ENCODE peak calls at places on chromosome 20, in eight cellular contexts. One of them, this sample, is unnamed.

GRCh38 chr20:25632940-25633790 is 9.4 kb upstream of the NANP start:
- DNase-seq in dorsolateral prefrontal cortex: no peak
- DNase-seq in cardiac fibroblast: no peak
- DNase-seq in breast epithelium: no peak
- DNase-seq in tibial artery: no peak
- DNase-seq in CD8-positive, alpha-beta T cell: no peak
- DNase-seq in GM20000: no peak
- DNase-seq in Calu3: no peak
- DNase-seq in this sample: no peak

GRCh38 chr20:48397689-48398005 is 430.2 kb downstream of the PREX1 start:
- DNase-seq in dorsolateral prefrontal cortex: no peak
- DNase-seq in cardiac fibroblast: no peak
- DNase-seq in breast epithelium: no peak
- DNase-seq in tibial artery: no peak
- DNase-seq in CD8-positive, alpha-beta T cell: no peak
- DNase-seq in GM20000: no peak
- DNase-seq in Calu3: no peak
- DNase-seq in this sample: no peak

GRCh38 chr20:62966212-62967148 is 14.0 kb downstream of the SLC17A9 start:
- DNase-seq in dorsolateral prefrontal cortex: no peak
- DNase-seq in cardiac fibroblast: no peak
- DNase-seq in breast epithelium: no peak
- DNase-seq in tibial artery: no peak
- DNase-seq in CD8-positive, alpha-beta T cell: no peak
- DNase-seq in GM20000: no peak
- DNase-seq in Calu3: no peak
- DNase-seq in this sample: no peak

GRCh38 chr20:63456429-63457284 is 15.8 kb downstream of the KCNQ2 start:
- DNase-seq in dorsolateral prefrontal cortex: no peak
- DNase-seq in cardiac fibroblast: peak; percentile 40
- DNase-seq in breast epithelium: no peak
- DNase-seq in tibial artery: no peak
- DNase-seq in CD8-positive, alpha-beta T cell: no peak
- DNase-seq in GM20000: no peak
- DNase-seq in Calu3: no peak
- DNase-seq in this sample: no peak

GRCh38 chr20:3164043-3164762 is 4.5 kb upstream of the FASTKD5 start:
- DNase-seq in dorsolateral prefrontal cortex: no peak
- DNase-seq in cardiac fibroblast: no peak
- DNase-seq in breast epithelium: no peak
- DNase-seq in tibial artery: no peak
- DNase-seq in CD8-positive, alpha-beta T cell: no peak
- DNase-seq in GM20000: peak; percentile 23
- DNase-seq in Calu3: no peak
- DNase-seq in this sample: no peak

GRCh38 chr20:30598460-30599230 is 658.8 kb upstream of the DEFB115 start:
- DNase-seq in dorsolateral prefrontal cortex: no peak
- DNase-seq in cardiac fibroblast: no peak
- DNase-seq in breast epithelium: no peak
- DNase-seq in tibial artery: no peak
- DNase-seq in CD8-positive, alpha-beta T cell: no peak
- DNase-seq in GM20000: no peak
- DNase-seq in Calu3: no peak
- DNase-seq in this sample: no peak

GRCh38 chr20:10033905-10034304 is 882 bp upstream of the ANKEF1 start:
- DNase-seq in dorsolateral prefrontal cortex: no peak
- DNase-seq in cardiac fibroblast: no peak
- DNase-seq in breast epithelium: no peak
- DNase-seq in tibial artery: no peak
- DNase-seq in CD8-positive, alpha-beta T cell: no peak
- DNase-seq in GM20000: no peak
- DNase-seq in Calu3: no peak
- DNase-seq in this sample: no peak

GRCh38 chr20:53071833-53072232 is 99.7 kb downstream of the TSHZ2 start:
- DNase-seq in dorsolateral prefrontal cortex: no peak
- DNase-seq in cardiac fibroblast: no peak
- DNase-seq in breast epithelium: no peak
- DNase-seq in tibial artery: no peak
- DNase-seq in CD8-positive, alpha-beta T cell: no peak
- DNase-seq in GM20000: no peak
- DNase-seq in Calu3: no peak
- DNase-seq in this sample: no peak

GRCh38 chr20:15632680-15633079 is 940.6 kb downstream of the KIF16B start:
- DNase-seq in dorsolateral prefrontal cortex: no peak
- DNase-seq in cardiac fibroblast: no peak
- DNase-seq in breast epithelium: no peak
- DNase-seq in tibial artery: no peak
- DNase-seq in CD8-positive, alpha-beta T cell: no peak
- DNase-seq in GM20000: no peak
- DNase-seq in Calu3: no peak
- DNase-seq in this sample: no peak

GRCh38 chr20:15627089-15627488 is 946.2 kb downstream of the KIF16B start:
- DNase-seq in dorsolateral prefrontal cortex: no peak
- DNase-seq in cardiac fibroblast: no peak
- DNase-seq in breast epithelium: no peak
- DNase-seq in tibial artery: no peak
- DNase-seq in CD8-positive, alpha-beta T cell: no peak
- DNase-seq in GM20000: no peak
- DNase-seq in Calu3: no peak
- DNase-seq in this sample: no peak

GRCh38 chr20:15627501-15627903 is 945.7 kb downstream of the KIF16B start:
- DNase-seq in dorsolateral prefrontal cortex: no peak
- DNase-seq in cardiac fibroblast: no peak
- DNase-seq in breast epithelium: no peak
- DNase-seq in tibial artery: no peak
- DNase-seq in CD8-positive, alpha-beta T cell: no peak
- DNase-seq in GM20000: no peak
- DNase-seq in Calu3: no peak
- DNase-seq in this sample: no peak

DNA sequence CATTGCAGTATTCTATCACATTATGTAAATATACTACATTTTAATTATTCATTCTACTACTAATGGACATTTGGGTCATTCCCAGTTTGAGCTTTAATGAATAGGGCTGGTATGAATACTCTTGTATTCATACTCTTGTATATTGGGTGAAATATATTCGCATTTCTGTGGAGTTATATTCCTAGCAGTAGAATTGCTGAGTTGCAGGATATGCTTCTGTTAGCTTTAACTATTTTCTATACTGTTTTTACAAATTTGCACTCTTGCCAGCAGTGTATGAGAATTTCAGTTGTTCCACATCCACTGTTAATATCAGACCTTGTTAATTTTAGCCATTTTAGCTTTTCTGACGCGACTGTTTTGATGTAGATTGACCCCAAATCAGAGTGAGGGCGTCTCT is 944.3 kb downstream of the KIF16B start:
- DNase-seq in dorsolateral prefrontal cortex: no peak
- DNase-seq in cardiac fibroblast: no peak
- DNase-seq in breast epithelium: no peak
- DNase-seq in tibial artery: no peak
- DNase-seq in CD8-positive, alpha-beta T cell: no peak
- DNase-seq in GM20000: no peak
- DNase-seq in Calu3: no peak
- DNase-seq in this sample: no peak
- TF ChIP-seq CTCF in dorsolateral prefrontal cortex: no peak
- TF ChIP-seq CTCF in cardiac fibroblast: no peak
- TF ChIP-seq CTCF in breast epithelium: no peak
- TF ChIP-seq CTCF in tibial artery: no peak
- TF ChIP-seq CTCF in CD8-positive, alpha-beta T cell: no peak
- TF ChIP-seq CTCF in GM20000: no peak
- TF ChIP-seq CTCF in Calu3: no peak
- TF ChIP-seq CTCF in this sample: no peak

DNA sequence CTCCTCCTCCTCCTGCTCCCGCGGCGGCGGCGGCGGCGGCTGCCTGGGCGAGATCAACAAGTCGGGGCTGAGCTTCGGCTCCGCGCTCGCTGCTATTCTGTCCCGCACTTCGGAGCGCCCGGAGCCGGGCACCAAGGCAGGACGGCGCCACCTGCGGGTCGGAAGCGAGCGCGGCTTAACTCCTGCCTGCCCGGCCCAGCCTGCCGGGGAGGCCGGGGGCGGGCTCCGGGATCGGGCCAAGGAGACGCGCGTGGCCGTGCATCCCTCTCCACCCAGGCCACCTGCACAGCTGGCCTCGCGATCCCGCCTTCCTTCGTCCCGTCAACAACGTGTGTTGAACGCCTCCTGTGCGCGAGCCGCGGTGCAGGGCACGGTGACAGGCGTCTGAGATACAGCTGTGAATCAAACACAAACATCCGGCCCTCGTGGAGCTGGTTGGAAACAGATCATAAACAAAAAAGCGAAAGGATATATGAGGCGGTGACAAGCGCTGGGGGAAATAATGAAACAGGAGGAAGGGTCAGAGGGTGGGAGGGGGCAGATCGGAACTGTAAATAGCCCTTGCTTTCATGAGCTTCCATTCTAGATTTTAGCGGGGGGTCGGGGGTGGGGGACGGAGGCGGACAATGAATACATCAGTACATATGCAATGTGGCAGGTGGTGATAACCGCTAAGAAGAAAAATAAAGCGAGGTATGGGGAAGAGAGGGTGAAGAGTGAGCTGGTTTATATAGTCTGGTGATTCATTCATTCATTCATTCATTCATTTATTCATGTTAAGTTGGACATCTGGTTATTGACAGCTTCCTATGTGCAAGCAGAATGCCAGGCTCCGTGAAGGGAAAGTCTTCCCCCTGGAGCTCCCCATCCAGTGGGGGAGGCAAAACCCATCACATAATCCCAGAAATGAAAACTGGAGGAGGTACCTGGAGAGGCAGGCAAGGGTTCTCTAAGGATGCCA is 2.0 kb upstream of the KCNB1 start:
- DNase-seq in dorsolateral prefrontal cortex: peak; percentile 76
- DNase-seq in cardiac fibroblast: peak; percentile 85
- DNase-seq in breast epithelium: peak; percentile 82
- DNase-seq in tibial artery: peak; percentile 87
- DNase-seq in CD8-positive, alpha-beta T cell: peak; percentile 3
- DNase-seq in GM20000: peak; percentile 84
- DNase-seq in Calu3: peak; percentile 94
- DNase-seq in this sample: peak; percentile 89
- TF ChIP-seq CTCF in dorsolateral prefrontal cortex: peak; percentile 83
- TF ChIP-seq CTCF in cardiac fibroblast: peak; percentile 58
- TF ChIP-seq CTCF in breast epithelium: peak; percentile 89
- TF ChIP-seq CTCF in tibial artery: peak; percentile 76
- TF ChIP-seq CTCF in CD8-positive, alpha-beta T cell: peak; percentile 25
- TF ChIP-seq CTCF in GM20000: peak; percentile 60
- TF ChIP-seq CTCF in Calu3: peak; percentile 86
- TF ChIP-seq CTCF in this sample: peak; percentile 50

GRCh38 chr20:36812601-36813000 is 39.0 kb upstream of the DSN1 start:
- DNase-seq in dorsolateral prefrontal cortex: no peak
- DNase-seq in cardiac fibroblast: no peak
- DNase-seq in breast epithelium: no peak
- DNase-seq in tibial artery: no peak
- DNase-seq in CD8-positive, alpha-beta T cell: no peak
- DNase-seq in GM20000: no peak
- DNase-seq in Calu3: no peak
- DNase-seq in this sample: no peak
- TF ChIP-seq CTCF in dorsolateral prefrontal cortex: no peak
- TF ChIP-seq CTCF in cardiac fibroblast: no peak
- TF ChIP-seq CTCF in breast epithelium: no peak
- TF ChIP-seq CTCF in tibial artery: no peak
- TF ChIP-seq CTCF in CD8-positive, alpha-beta T cell: no peak
- TF ChIP-seq CTCF in GM20000: no peak
- TF ChIP-seq CTCF in Calu3: no peak
- TF ChIP-seq CTCF in this sample: no peak

DNA sequence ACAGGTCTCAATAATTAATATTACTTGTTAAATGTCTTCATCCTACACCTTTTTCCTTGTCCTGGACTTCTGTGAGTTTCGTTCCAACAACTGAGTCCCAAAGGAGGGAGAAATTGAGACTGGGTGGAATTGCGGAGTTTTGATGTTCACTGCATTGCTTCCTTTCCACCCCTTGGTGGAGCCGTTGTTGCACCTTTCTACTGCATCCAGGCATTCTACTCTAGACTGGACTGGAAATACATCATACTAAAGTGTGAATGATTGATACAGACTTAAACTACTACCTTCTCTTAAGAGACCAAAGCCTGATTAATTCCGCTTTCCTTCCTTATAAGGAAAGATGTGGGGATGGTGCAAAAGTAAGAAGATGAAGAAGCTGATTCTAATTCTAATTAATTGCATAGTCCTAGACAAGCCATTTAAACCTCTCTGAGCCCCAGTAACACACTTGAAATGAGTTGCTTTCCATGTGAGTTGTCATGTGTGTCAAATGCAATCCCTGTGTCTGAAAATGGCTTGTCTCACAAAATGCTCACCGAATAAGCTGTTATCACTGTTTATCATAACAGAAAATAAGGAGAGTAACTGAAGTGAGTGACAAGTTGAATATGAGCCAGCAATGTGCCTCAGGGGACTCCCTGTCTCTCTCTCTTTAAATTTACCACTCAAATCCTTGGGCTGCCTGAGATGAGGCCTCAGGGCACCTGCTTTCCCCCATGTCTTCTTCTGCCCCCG is 338.3 kb upstream of the CHD6 start:
- DNase-seq in dorsolateral prefrontal cortex: no peak
- DNase-seq in cardiac fibroblast: peak; percentile 45
- DNase-seq in breast epithelium: no peak
- DNase-seq in tibial artery: no peak
- DNase-seq in CD8-positive, alpha-beta T cell: no peak
- DNase-seq in GM20000: peak; percentile 17
- DNase-seq in Calu3: peak; percentile 18
- DNase-seq in this sample: peak; percentile 19
- TF ChIP-seq CTCF in dorsolateral prefrontal cortex: no peak
- TF ChIP-seq CTCF in cardiac fibroblast: peak; percentile 24
- TF ChIP-seq CTCF in breast epithelium: peak; percentile 28
- TF ChIP-seq CTCF in tibial artery: peak; percentile 17
- TF ChIP-seq CTCF in CD8-positive, alpha-beta T cell: no peak
- TF ChIP-seq CTCF in GM20000: peak; percentile 15
- TF ChIP-seq CTCF in Calu3: peak; percentile 23
- TF ChIP-seq CTCF in this sample: peak; percentile 53